ENCODE peak calls at places on chromosomes 5 and 9, in ten cellular contexts. One of them, this sample, is unnamed.

GRCh38 chr5:147348046-147348445 is 113.2 kb downstream of the STK32A start:
- DNase-seq in body of pancreas: no peak
- DNase-seq in A549: no peak
- DNase-seq in CD8-positive, alpha-beta T cell: no peak
- DNase-seq in SHP77: no peak
- DNase-seq in cardiac fibroblast: peak
- DNase-seq in stomach: no peak
- DNase-seq in AG04449: no peak
- DNase-seq in NCI-H2029 treated with DMSO at 0.1 percent for 48 hours: no peak
- DNase-seq in AG10803: no peak
- DNase-seq in this sample: no peak

GRCh38 chr9:35074141-35074540 is 1.7 kb upstream of the VCP start:
- DNase-seq in body of pancreas: no peak
- DNase-seq in NCI-H2029 treated with DMSO at 0.1 percent for 48 hours: no peak
- DNase-seq in CD8-positive, alpha-beta T cell: no peak
- DNase-seq in AG04449: no peak
- DNase-seq in cardiac fibroblast: no peak
- DNase-seq in SHP77: no peak
- DNase-seq in stomach: no peak
- DNase-seq in A549: no peak
- DNase-seq in AG10803: no peak
- DNase-seq in this sample: no peak

GRCh38 chr9:127447416-127448111 is 3.6 kb downstream of the RPL12 start:
- DNase-seq in body of pancreas: no peak
- DNase-seq in A549: no peak
- DNase-seq in NCI-H2029 treated with DMSO at 0.1 percent for 48 hours: no peak
- DNase-seq in cardiac fibroblast: peak
- DNase-seq in SHP77: no peak
- DNase-seq in stomach: no peak
- DNase-seq in CD8-positive, alpha-beta T cell: no peak
- DNase-seq in AG10803: no peak
- DNase-seq in AG04449: no peak
- DNase-seq in this sample: no peak

GRCh38 chr9:136045595-136046554 is 49.2 kb downstream of the NACC2 start:
- DNase-seq in NCI-H2029 treated with DMSO at 0.1 percent for 48 hours: no peak
- DNase-seq in AG10803: peak
- DNase-seq in cardiac fibroblast: no peak
- DNase-seq in A549: no peak
- DNase-seq in CD8-positive, alpha-beta T cell: no peak
- DNase-seq in AG04449: no peak
- DNase-seq in body of pancreas: peak
- DNase-seq in SHP77: no peak
- DNase-seq in stomach: peak
- DNase-seq in this sample: no peak

GRCh38 chr9:128632066-128632465 is 24.6 kb downstream of the DYNC2I2 start:
- DNase-seq in body of pancreas: no peak
- DNase-seq in cardiac fibroblast: no peak
- DNase-seq in stomach: no peak
- DNase-seq in CD8-positive, alpha-beta T cell: no peak
- DNase-seq in SHP77: no peak
- DNase-seq in A549: no peak
- DNase-seq in AG04449: no peak
- DNase-seq in NCI-H2029 treated with DMSO at 0.1 percent for 48 hours: no peak
- DNase-seq in AG10803: no peak
- DNase-seq in this sample: no peak

GRCh38 chr9:125137200-125137599 is 6.1 kb downstream of the SCAI start:
- DNase-seq in A549: no peak
- DNase-seq in AG04449: peak
- DNase-seq in body of pancreas: no peak
- DNase-seq in SHP77: no peak
- DNase-seq in AG10803: peak
- DNase-seq in NCI-H2029 treated with DMSO at 0.1 percent for 48 hours: no peak
- DNase-seq in stomach: no peak
- DNase-seq in cardiac fibroblast: peak
- DNase-seq in CD8-positive, alpha-beta T cell: no peak
- DNase-seq in this sample: no peak

GRCh38 chr5:106873558-106873957 is 797.2 kb downstream of the EFNA5 start:
- DNase-seq in CD8-positive, alpha-beta T cell: no peak
- DNase-seq in AG04449: no peak
- DNase-seq in NCI-H2029 treated with DMSO at 0.1 percent for 48 hours: peak
- DNase-seq in SHP77: peak
- DNase-seq in stomach: no peak
- DNase-seq in body of pancreas: peak
- DNase-seq in A549: no peak
- DNase-seq in cardiac fibroblast: peak
- DNase-seq in AG10803: no peak
- DNase-seq in this sample: no peak

GRCh38 chr9:110626109-110626829 is 42.3 kb upstream of the MUSK start:
- DNase-seq in A549: no peak
- DNase-seq in cardiac fibroblast: peak
- DNase-seq in CD8-positive, alpha-beta T cell: no peak
- DNase-seq in stomach: no peak
- DNase-seq in AG10803: peak
- DNase-seq in NCI-H2029 treated with DMSO at 0.1 percent for 48 hours: no peak
- DNase-seq in body of pancreas: no peak
- DNase-seq in AG04449: peak
- DNase-seq in SHP77: no peak
- DNase-seq in this sample: peak

GRCh38 chr5:93583799-93584530 is 943 bp downstream of the NR2F1 start:
- DNase-seq in AG10803: peak
- DNase-seq in cardiac fibroblast: peak
- DNase-seq in stomach: no peak
- DNase-seq in NCI-H2029 treated with DMSO at 0.1 percent for 48 hours: peak
- DNase-seq in body of pancreas: peak
- DNase-seq in CD8-positive, alpha-beta T cell: no peak
- DNase-seq in AG04449: no peak
- DNase-seq in A549: no peak
- DNase-seq in SHP77: peak
- DNase-seq in this sample: no peak

GRCh38 chr5:95861221-95861857 is 38.8 kb upstream of the GLRX start:
- DNase-seq in A549: peak
- DNase-seq in body of pancreas: peak
- DNase-seq in CD8-positive, alpha-beta T cell: no peak
- DNase-seq in AG04449: peak
- DNase-seq in NCI-H2029 treated with DMSO at 0.1 percent for 48 hours: peak
- DNase-seq in stomach: peak
- DNase-seq in AG10803: peak
- DNase-seq in SHP77: peak
- DNase-seq in cardiac fibroblast: peak
- DNase-seq in this sample: no peak

GRCh38 chr5:139453683-139454567 is 8.6 kb downstream of the ECSCR start:
- DNase-seq in NCI-H2029 treated with DMSO at 0.1 percent for 48 hours: no peak
- DNase-seq in CD8-positive, alpha-beta T cell: peak
- DNase-seq in A549: no peak
- DNase-seq in SHP77: no peak
- DNase-seq in cardiac fibroblast: no peak
- DNase-seq in AG04449: no peak
- DNase-seq in stomach: no peak
- DNase-seq in body of pancreas: no peak
- DNase-seq in AG10803: no peak
- DNase-seq in this sample: peak

GRCh38 chr5:85500869-85501268 is 1116.2 kb upstream of the EDIL3 start:
- DNase-seq in body of pancreas: no peak
- DNase-seq in cardiac fibroblast: no peak
- DNase-seq in AG04449: no peak
- DNase-seq in SHP77: no peak
- DNase-seq in NCI-H2029 treated with DMSO at 0.1 percent for 48 hours: no peak
- DNase-seq in stomach: no peak
- DNase-seq in A549: no peak
- DNase-seq in CD8-positive, alpha-beta T cell: no peak
- DNase-seq in AG10803: no peak
- DNase-seq in this sample: no peak

GRCh38 chr5:132680780-132681475 is 7.1 kb downstream of the IL4 start:
- DNase-seq in NCI-H2029 treated with DMSO at 0.1 percent for 48 hours: no peak
- DNase-seq in cardiac fibroblast: no peak
- DNase-seq in body of pancreas: no peak
- DNase-seq in stomach: no peak
- DNase-seq in SHP77: no peak
- DNase-seq in CD8-positive, alpha-beta T cell: no peak
- DNase-seq in A549: no peak
- DNase-seq in AG10803: no peak
- DNase-seq in AG04449: no peak
- DNase-seq in this sample: no peak

GRCh38 chr5:155727512-155728145 is 599.3 kb upstream of the SGCD start:
- DNase-seq in CD8-positive, alpha-beta T cell: no peak
- DNase-seq in body of pancreas: no peak
- DNase-seq in AG10803: peak
- DNase-seq in A549: peak
- DNase-seq in AG04449: no peak
- DNase-seq in SHP77: no peak
- DNase-seq in NCI-H2029 treated with DMSO at 0.1 percent for 48 hours: no peak
- DNase-seq in stomach: no peak
- DNase-seq in cardiac fibroblast: no peak
- DNase-seq in this sample: no peak

GRCh38 chr5:146620663-146621051 is 104.7 kb upstream of the GPR151 start:
- DNase-seq in NCI-H2029 treated with DMSO at 0.1 percent for 48 hours: no peak
- DNase-seq in AG04449: no peak
- DNase-seq in body of pancreas: peak
- DNase-seq in SHP77: no peak
- DNase-seq in cardiac fibroblast: no peak
- DNase-seq in AG10803: no peak
- DNase-seq in stomach: no peak
- DNase-seq in CD8-positive, alpha-beta T cell: no peak
- DNase-seq in A549: no peak
- DNase-seq in this sample: no peak

GRCh38 chr5:142324871-142325676 is at the start of gene SPRY4:
- DNase-seq in SHP77: peak
- DNase-seq in body of pancreas: peak
- DNase-seq in AG10803: peak
- DNase-seq in cardiac fibroblast: peak
- DNase-seq in CD8-positive, alpha-beta T cell: peak
- DNase-seq in A549: peak
- DNase-seq in AG04449: peak
- DNase-seq in stomach: peak
- DNase-seq in NCI-H2029 treated with DMSO at 0.1 percent for 48 hours: peak
- DNase-seq in this sample: no peak

GRCh38 chr9:97907632-97908031 is 14.7 kb downstream of the TRMO start:
- DNase-seq in body of pancreas: no peak
- DNase-seq in NCI-H2029 treated with DMSO at 0.1 percent for 48 hours: no peak
- DNase-seq in AG04449: no peak
- DNase-seq in CD8-positive, alpha-beta T cell: no peak
- DNase-seq in SHP77: no peak
- DNase-seq in AG10803: no peak
- DNase-seq in A549: no peak
- DNase-seq in cardiac fibroblast: no peak
- DNase-seq in stomach: no peak
- DNase-seq in this sample: no peak

GRCh38 chr5:136776022-136776927 is 410.9 kb upstream of the TRPC7 start:
- DNase-seq in CD8-positive, alpha-beta T cell: no peak
- DNase-seq in stomach: no peak
- DNase-seq in AG04449: peak
- DNase-seq in body of pancreas: no peak
- DNase-seq in SHP77: no peak
- DNase-seq in A549: no peak
- DNase-seq in cardiac fibroblast: peak
- DNase-seq in NCI-H2029 treated with DMSO at 0.1 percent for 48 hours: no peak
- DNase-seq in AG10803: peak
- DNase-seq in this sample: no peak

GRCh38 chr5:111932207-111932606 is 175.2 kb upstream of the NREP start:
- DNase-seq in A549: no peak
- DNase-seq in body of pancreas: no peak
- DNase-seq in AG10803: no peak
- DNase-seq in NCI-H2029 treated with DMSO at 0.1 percent for 48 hours: no peak
- DNase-seq in SHP77: no peak
- DNase-seq in cardiac fibroblast: peak
- DNase-seq in CD8-positive, alpha-beta T cell: no peak
- DNase-seq in AG04449: no peak
- DNase-seq in stomach: no peak
- DNase-seq in this sample: no peak

GRCh38 chr5:96651047-96651446 is 11.1 kb upstream of the CAST start:
- DNase-seq in NCI-H2029 treated with DMSO at 0.1 percent for 48 hours: no peak
- DNase-seq in SHP77: no peak
- DNase-seq in AG04449: no peak
- DNase-seq in cardiac fibroblast: no peak
- DNase-seq in A549: no peak
- DNase-seq in CD8-positive, alpha-beta T cell: no peak
- DNase-seq in body of pancreas: no peak
- DNase-seq in AG10803: no peak
- DNase-seq in stomach: no peak
- DNase-seq in this sample: no peak

This sample was measured in NK-92 treated with Interleukin-12 subunit alpha and Interleukin-12 subunit beta, amount 100 ng/mL, for 24 hours.